ENCODE peak calls at places on chromosomes 2 and 18, in five cellular contexts. One of them, this sample, is unnamed.

GRCh38 chr2:33246432-33246831 is 230.0 kb upstream of the RASGRP3 start:
- DNase-seq in tibial nerve: no peak
- DNase-seq in GM12878: no peak
- DNase-seq in A549: no peak
- DNase-seq in K562: no peak
- DNase-seq in this sample: no peak

GRCh38 chr2:105487142-105488069 is 88.6 kb upstream of the FHL2 start:
- DNase-seq in A549: no peak
- DNase-seq in tibial nerve: peak
- DNase-seq in K562: no peak
- DNase-seq in GM12878: no peak
- DNase-seq in this sample: peak

GRCh38 chr2:66684289-66684688 is 249.4 kb downstream of the MEIS1 start:
- DNase-seq in GM12878: no peak
- DNase-seq in tibial nerve: no peak
- DNase-seq in A549: no peak
- DNase-seq in K562: no peak
- DNase-seq in this sample: no peak

GRCh38 chr2:240642061-240642805 is 17.0 kb downstream of the GPR35 start:
- DNase-seq in A549: no peak
- DNase-seq in GM12878: no peak
- DNase-seq in K562: no peak
- DNase-seq in tibial nerve: no peak
- DNase-seq in this sample: peak

GRCh38 chr2:105455488-105455991 is 56.7 kb upstream of the FHL2 start:
- DNase-seq in A549: peak
- DNase-seq in K562: peak
- DNase-seq in GM12878: no peak
- DNase-seq in tibial nerve: peak
- DNase-seq in this sample: peak

GRCh38 chr2:60468390-60469085 is 84.9 kb downstream of the BCL11A start:
- DNase-seq in K562: no peak
- DNase-seq in tibial nerve: no peak
- DNase-seq in A549: no peak
- DNase-seq in GM12878: no peak
- DNase-seq in this sample: no peak

GRCh38 chr2:241573741-241574140 is 15.2 kb downstream of the BOK start:
- DNase-seq in K562: no peak
- DNase-seq in tibial nerve: no peak
- DNase-seq in A549: no peak
- DNase-seq in GM12878: no peak
- DNase-seq in this sample: no peak

GRCh38 chr2:109375656-109376055 is 238.1 kb downstream of the SEPTIN10 start:
- DNase-seq in GM12878: no peak
- DNase-seq in tibial nerve: no peak
- DNase-seq in K562: no peak
- DNase-seq in A549: no peak
- DNase-seq in this sample: no peak

GRCh38 chr2:152627010-152627957 is 90.0 kb downstream of the PRPF40A start:
- DNase-seq in A549: peak
- DNase-seq in GM12878: no peak
- DNase-seq in K562: peak
- DNase-seq in tibial nerve: no peak
- DNase-seq in this sample: no peak

GRCh38 chr2:239106314-239106908 is 258.5 kb downstream of the TWIST2 start:
- DNase-seq in A549: peak
- DNase-seq in K562: peak
- DNase-seq in tibial nerve: no peak
- DNase-seq in GM12878: no peak
- DNase-seq in this sample: no peak

GRCh38 chr18:50689578-50689977 is 129.7 kb downstream of the MAPK4 start:
- DNase-seq in GM12878: no peak
- DNase-seq in K562: no peak
- DNase-seq in tibial nerve: no peak
- DNase-seq in A549: no peak
- DNase-seq in this sample: no peak

GRCh38 chr2:231452799-231453508 is 11.3 kb downstream of the NCL start:
- DNase-seq in K562: peak
- DNase-seq in tibial nerve: no peak
- DNase-seq in GM12878: no peak
- DNase-seq in A549: no peak
- DNase-seq in this sample: no peak

GRCh38 chr2:241309684-241310117 is 5.8 kb downstream of the HDLBP start:
- DNase-seq in A549: no peak
- DNase-seq in GM12878: peak
- DNase-seq in tibial nerve: no peak
- DNase-seq in K562: no peak
- DNase-seq in this sample: no peak

GRCh38 chr18:36315736-36316135 is 18.2 kb downstream of the FHOD3 start:
- DNase-seq in K562: no peak
- DNase-seq in A549: no peak
- DNase-seq in GM12878: no peak
- DNase-seq in tibial nerve: no peak
- DNase-seq in this sample: no peak

GRCh38 chr2:135756692-135757091 is 15.0 kb downstream of the UBXN4 start:
- DNase-seq in GM12878: no peak
- DNase-seq in K562: no peak
- DNase-seq in A549: no peak
- DNase-seq in tibial nerve: no peak
- DNase-seq in this sample: no peak

GRCh38 chr2:201122276-201122675 is 6.3 kb downstream of the CFLAR start:
- DNase-seq in A549: no peak
- DNase-seq in GM12878: no peak
- DNase-seq in K562: peak
- DNase-seq in tibial nerve: no peak
- DNase-seq in this sample: no peak

GRCh38 chr2:100260712-100261620 is 61.3 kb downstream of the LONRF2 start:
- DNase-seq in K562: peak
- DNase-seq in tibial nerve: peak
- DNase-seq in GM12878: no peak
- DNase-seq in A549: peak
- DNase-seq in this sample: peak

GRCh38 chr18:80009661-80010550 is 21.5 kb upstream of the TXNL4A start:
- DNase-seq in tibial nerve: no peak
- DNase-seq in GM12878: no peak
- DNase-seq in A549: peak
- DNase-seq in K562: peak
- DNase-seq in this sample: no peak

GRCh38 chr2:96538487-96539214 is 2.1 kb downstream of the ARID5A start:
- DNase-seq in tibial nerve: peak
- DNase-seq in GM12878: peak
- DNase-seq in K562: no peak
- DNase-seq in A549: no peak
- DNase-seq in this sample: peak

GRCh38 chr2:64750001-64750816 is 96.5 kb upstream of the SERTAD2 start:
- DNase-seq in GM12878: no peak
- DNase-seq in A549: peak
- DNase-seq in K562: peak
- DNase-seq in tibial nerve: peak
- DNase-seq in this sample: peak

GRCh38 chr2:61426267-61426897 is 44.5 kb downstream of the USP34 start:
- DNase-seq in A549: peak
- DNase-seq in K562: peak
- DNase-seq in GM12878: no peak
- DNase-seq in tibial nerve: no peak
- DNase-seq in this sample: no peak

GRCh38 chr2:10990561-10991111 is 78.9 kb downstream of the KCNF1 start:
- DNase-seq in GM12878: no peak
- DNase-seq in K562: no peak
- DNase-seq in tibial nerve: no peak
- DNase-seq in A549: no peak
- DNase-seq in this sample: no peak

GRCh38 chr2:15560404-15560987 is 638 bp downstream of the NBAS start:
- DNase-seq in GM12878: no peak
- DNase-seq in tibial nerve: no peak
- DNase-seq in K562: peak
- DNase-seq in A549: peak
- DNase-seq in this sample: peak

GRCh38 chr18:48126240-48126639 is 195.8 kb upstream of the SMAD2 start:
- DNase-seq in tibial nerve: no peak
- DNase-seq in A549: no peak
- DNase-seq in GM12878: no peak
- DNase-seq in K562: no peak
- DNase-seq in this sample: no peak

GRCh38 chr2:152743004-152743403 is 24.6 kb downstream of the ARL6IP6 start:
- DNase-seq in A549: peak
- DNase-seq in K562: peak
- DNase-seq in tibial nerve: no peak
- DNase-seq in GM12878: no peak
- DNase-seq in this sample: no peak

GRCh38 chr2:84781942-84782716 is 98.8 kb downstream of the TRABD2A start:
- DNase-seq in K562: peak
- DNase-seq in tibial nerve: no peak
- DNase-seq in A549: no peak
- DNase-seq in GM12878: no peak
- DNase-seq in this sample: no peak

DNA sequence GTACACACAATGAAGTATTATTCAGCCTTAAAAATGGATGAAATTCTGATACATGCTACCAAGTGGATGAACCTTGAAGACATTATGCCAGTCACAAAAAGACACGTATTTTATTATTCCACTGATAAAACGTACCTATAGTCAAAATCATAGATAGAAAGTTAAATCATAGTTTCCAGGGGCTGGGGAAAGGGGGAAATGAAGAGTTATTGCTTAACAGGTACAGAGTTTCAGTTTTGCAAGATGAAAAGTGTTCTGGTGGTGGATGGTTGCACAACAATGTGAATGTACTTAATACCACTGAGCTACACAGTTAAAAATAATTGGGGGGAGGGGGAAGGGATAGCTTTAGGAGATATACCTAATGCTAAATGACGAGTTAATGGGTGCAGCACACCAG is 279.0 kb upstream of the STON1 start:
- DNase-seq in GM12878: no peak
- DNase-seq in tibial nerve: no peak
- DNase-seq in K562: no peak
- DNase-seq in A549: no peak
- DNase-seq in this sample: no peak
- TF ChIP-seq EP300 in GM12878: no peak
- TF ChIP-seq EP300 in tibial nerve: peak
- TF ChIP-seq EP300 in K562: no peak
- TF ChIP-seq EP300 in A549: no peak
- TF ChIP-seq EP300 in this sample: no peak

GRCh38 chr2:237084444-237084843 is 1.2 kb upstream of the COPS8 start:
- DNase-seq in GM12878: no peak
- DNase-seq in A549: no peak
- DNase-seq in tibial nerve: no peak
- DNase-seq in K562: no peak
- DNase-seq in this sample: no peak

GRCh38 chr2:237083026-237083425 is 2.7 kb upstream of the COPS8 start:
- DNase-seq in GM12878: no peak
- DNase-seq in K562: no peak
- DNase-seq in A549: no peak
- DNase-seq in tibial nerve: no peak
- DNase-seq in this sample: no peak

GRCh38 chr2:237090906-237091305 is 5.2 kb downstream of the COPS8 start:
- DNase-seq in A549: no peak
- DNase-seq in GM12878: no peak
- DNase-seq in K562: no peak
- DNase-seq in tibial nerve: no peak
- DNase-seq in this sample: no peak

GRCh38 chr2:237081596-237081995 is 4.1 kb upstream of the COPS8 start:
- DNase-seq in A549: no peak
- DNase-seq in tibial nerve: no peak
- DNase-seq in K562: no peak
- DNase-seq in GM12878: no peak
- DNase-seq in this sample: no peak

GRCh38 chr2:237085261-237086221 is at the start of gene COPS8:
- DNase-seq in K562: peak
- DNase-seq in tibial nerve: peak
- DNase-seq in GM12878: peak
- DNase-seq in A549: peak
- DNase-seq in this sample: peak
- TF ChIP-seq EP300 in K562: peak
- TF ChIP-seq EP300 in tibial nerve: peak
- TF ChIP-seq EP300 in GM12878: no peak
- TF ChIP-seq EP300 in A549: no peak
- TF ChIP-seq EP300 in this sample: no peak

GRCh38 chr2:74009577-74009976 is 24.9 kb downstream of the TET3 start:
- DNase-seq in tibial nerve: no peak
- DNase-seq in GM12878: no peak
- DNase-seq in K562: no peak
- DNase-seq in A549: no peak
- DNase-seq in this sample: no peak

GRCh38 chr2:74007120-74007519 is 22.4 kb downstream of the TET3 start:
- DNase-seq in K562: no peak
- DNase-seq in GM12878: no peak
- DNase-seq in tibial nerve: no peak
- DNase-seq in A549: no peak
- DNase-seq in this sample: no peak

GRCh38 chr2:74011246-74011645 is 26.5 kb downstream of the TET3 start:
- DNase-seq in A549: no peak
- DNase-seq in tibial nerve: no peak
- DNase-seq in K562: no peak
- DNase-seq in GM12878: no peak
- DNase-seq in this sample: no peak

GRCh38 chr2:74008761-74009395 is 24.2 kb downstream of the TET3 start:
- DNase-seq in tibial nerve: no peak
- DNase-seq in A549: no peak
- DNase-seq in K562: no peak
- DNase-seq in GM12878: no peak
- DNase-seq in this sample: no peak

DNA sequence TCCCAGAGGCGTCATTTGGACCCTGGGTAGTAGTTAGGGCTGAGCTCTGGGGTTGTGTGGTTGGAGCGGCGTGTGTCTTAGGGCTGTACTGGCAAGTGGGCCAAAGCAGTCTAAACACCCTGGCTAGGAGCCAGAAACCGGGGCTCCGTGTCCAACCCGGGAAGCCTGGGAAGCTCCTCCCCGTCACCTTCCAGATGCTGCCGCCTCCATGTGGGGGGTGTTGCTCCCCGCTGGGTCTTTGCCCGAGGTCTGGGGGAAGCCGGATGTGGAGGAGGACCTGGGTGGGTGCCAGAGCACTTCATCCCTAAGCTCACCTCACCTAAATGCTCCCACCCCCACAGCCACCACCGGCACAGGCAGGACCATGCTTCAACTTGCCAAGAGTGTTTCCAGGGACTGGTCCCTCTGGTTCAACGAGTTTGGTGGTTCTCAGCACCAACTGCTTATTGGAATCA is 25.4 kb downstream of the TET3 start:
- DNase-seq in tibial nerve: no peak
- DNase-seq in K562: peak
- DNase-seq in A549: no peak
- DNase-seq in GM12878: no peak
- DNase-seq in this sample: peak
- TF ChIP-seq EP300 in tibial nerve: no peak
- TF ChIP-seq EP300 in K562: peak
- TF ChIP-seq EP300 in A549: no peak
- TF ChIP-seq EP300 in GM12878: no peak
- TF ChIP-seq EP300 in this sample: no peak

DNA sequence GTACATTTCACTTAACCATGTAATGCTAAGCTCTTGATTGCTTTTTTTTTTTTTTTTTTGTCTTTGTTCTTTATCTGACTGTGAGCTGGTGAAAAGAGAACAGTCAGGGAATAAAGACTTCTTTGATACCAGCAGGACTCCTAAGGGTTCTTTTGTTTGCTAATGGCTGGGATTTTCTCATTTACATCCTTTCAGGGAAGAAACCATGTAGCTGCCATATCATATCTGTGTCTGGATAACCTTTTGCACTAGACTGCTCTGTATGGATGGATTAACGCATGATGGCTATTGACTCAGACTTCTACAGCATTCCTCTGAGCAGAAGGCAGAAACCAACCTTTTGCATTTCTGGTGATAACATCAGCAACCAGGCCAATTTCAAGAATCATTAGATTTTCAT is 504.0 kb downstream of the LRRTM4 start:
- DNase-seq in K562: no peak
- DNase-seq in A549: no peak
- DNase-seq in GM12878: no peak
- DNase-seq in tibial nerve: no peak
- DNase-seq in this sample: no peak
- TF ChIP-seq EP300 in K562: no peak
- TF ChIP-seq EP300 in A549: no peak
- TF ChIP-seq EP300 in GM12878: no peak
- TF ChIP-seq EP300 in tibial nerve: no peak
- TF ChIP-seq EP300 in this sample: no peak